ENCODE peak calls at places on chromosomes 5 and 9, in six cellular contexts. I is spleen, W is endodermal cell, J is GM06990, D is K562, K is mammary epithelial cell. C is an unnamed sample.

GRCh38 chr5:146027746-146028145 is 77.6 kb downstream of the PLAC8L1 start:
- DNase-seq in K (peak; percentile 91), J (no peak), I (no peak), W (no peak), D (no peak), C (no peak)

GRCh38 chr9:34994429-34995287 is 5.1 kb downstream of the DNAJB5 start:
- DNase-seq in K (peak; percentile 43), J (no peak), I (no peak), D (peak; percentile 43), W (peak; percentile 85), C (no peak)

GRCh38 chr5:180155331-180155881 is 53.6 kb downstream of the RASGEF1C start:
- DNase-seq in D (no peak), W (no peak), J (no peak), I (no peak), K (no peak), C (no peak)

GRCh38 chr9:98736216-98736615 is 27.5 kb upstream of the GABBR2 start:
- DNase-seq in W (no peak), I (no peak), D (no peak), K (no peak), J (no peak), C (no peak)

GRCh38 chr9:38022995-38023394 is 46.0 kb downstream of the SHB start:
- DNase-seq in I (no peak), W (no peak), K (no peak), J (no peak), D (no peak), C (no peak)

GRCh38 chr9:87034891-87035290 is 87.6 kb upstream of the GAS1 start:
- DNase-seq in W (no peak), D (no peak), I (no peak), K (no peak), J (no peak), C (no peak)

GRCh38 chr5:98713027-98713426 is 60.4 kb upstream of the RGMB start:
- DNase-seq in K (no peak), I (no peak), D (no peak), W (no peak), J (no peak), C (no peak)

GRCh38 chr5:150152636-150153462 is 2.8 kb downstream of the PDGFRB start:
- DNase-seq in I (no peak), K (no peak), D (no peak), W (peak; percentile 66), J (no peak), C (no peak)

GRCh38 chr5:172437445-172438303 is 16.7 kb downstream of the SH3PXD2B start:
- DNase-seq in W (no peak), D (no peak), J (no peak), K (peak; percentile 72), I (no peak), C (peak; percentile 28)

GRCh38 chr5:158414333-158414762 is 555.4 kb upstream of the CLINT1 start:
- DNase-seq in W (no peak), I (no peak), J (no peak), K (no peak), D (no peak), C (no peak)

GRCh38 chr5:77129386-77129785 is 42.3 kb upstream of the ZBED3 start:
- DNase-seq in W (peak; percentile 86), I (no peak), D (no peak), K (peak; percentile 5), J (no peak), C (no peak)

GRCh38 chr9:118422513-118422912 is 718.3 kb downstream of the TLR4 start:
- DNase-seq in D (no peak), K (no peak), J (no peak), W (no peak), I (no peak), C (no peak)

GRCh38 chr5:88732862-88733261 is 150.1 kb downstream of the MEF2C start:
- DNase-seq in D (no peak), I (no peak), W (no peak), J (no peak), K (no peak), C (no peak)

GRCh38 chr5:11973469-11973868 is 69.2 kb upstream of the CTNND2 start:
- DNase-seq in K (no peak), I (no peak), J (no peak), W (no peak), D (no peak), C (no peak)

GRCh38 chr5:143393516-143393915 is 10.0 kb downstream of the NR3C1 start:
- DNase-seq in W (no peak), D (no peak), K (no peak), J (no peak), I (no peak), C (no peak)

DNA sequence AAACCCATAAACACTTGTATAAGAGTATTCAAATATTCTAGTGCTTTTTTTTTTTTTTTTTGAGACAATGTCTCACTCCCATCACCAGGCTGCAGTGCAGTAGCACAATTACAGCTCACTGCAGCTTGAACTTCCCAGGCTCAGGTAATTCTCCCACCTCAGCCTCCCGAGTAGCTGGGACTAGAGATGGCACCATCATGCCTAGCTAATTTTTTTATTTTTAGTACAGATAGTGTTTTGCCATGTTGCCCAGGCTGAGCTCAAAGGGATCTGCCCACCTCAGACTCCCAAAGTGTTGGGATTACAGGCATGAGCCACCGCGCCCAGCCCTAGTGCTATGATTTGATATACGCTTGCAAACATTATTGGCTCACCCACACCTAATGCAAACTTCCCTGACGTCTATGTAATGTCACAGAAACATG is 11.8 kb downstream of the IL6ST start:
- DNase-seq in J (no peak), D (no peak), K (no peak), I (no peak), W (no peak), C (no peak)
- TF ChIP-seq CTCF in J (peak; percentile 21), D (peak; percentile 29), K (peak; percentile 43), I (no peak), W (peak; percentile 69), C (peak; percentile 9)

DNA sequence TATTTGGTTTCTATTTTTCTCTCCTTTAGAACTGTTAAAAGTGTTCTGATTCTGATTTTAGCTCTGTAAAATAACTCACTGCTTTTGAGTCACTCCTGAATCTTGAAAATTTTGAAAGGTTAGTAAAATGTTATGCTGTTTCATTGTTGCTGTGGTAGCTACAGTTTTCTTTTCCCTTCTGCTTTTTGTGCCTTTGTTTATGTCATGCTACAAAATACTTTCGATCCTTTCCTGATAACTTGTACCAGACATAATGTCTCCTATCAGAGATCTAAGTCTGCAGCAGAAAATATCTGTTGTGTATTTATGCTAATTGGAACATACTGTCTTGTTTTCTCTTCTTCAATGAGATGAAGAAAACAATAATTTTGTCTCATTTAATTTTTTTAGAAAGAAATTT is 26.9 kb upstream of the CEP120 start:
- DNase-seq in K (no peak), W (no peak), I (no peak), D (no peak), J (no peak), C (no peak)
- H3K27me3 ChIP-seq in K (no peaks in the 10 kb centered on the region), W (no peaks in the 10 kb centered on the region), I (no peaks in the 10 kb centered on the region), D (no peaks in the 10 kb centered on the region), J (no peaks in the 10 kb centered on the region), C (no peaks in the 10 kb centered on the region)

GRCh38 chr9:4741365-4742031 is 496 bp upstream of the AK3 start:
- DNase-seq in K (peak; percentile 29), D (peak; percentile 20), J (no peak), I (no peak), W (peak; percentile 83), C (no peak)

GRCh38 chr9:4739587-4740372 is 1.2 kb downstream of the AK3 start:
- DNase-seq in W (peak; percentile 59), J (peak; percentile 38), I (no peak), K (peak; percentile 23), D (no peak), C (no peak)

GRCh38 chr9:4742246-4742645 is 1.2 kb upstream of the AK3 start:
- DNase-seq in W (no peak), K (peak; percentile 61), I (no peak), J (no peak), D (no peak), C (no peak)

GRCh38 chr9:4740373-4740622 is 704 bp downstream of the AK3 start:
- DNase-seq in K (no peak), I (no peak), W (no peak), D (no peak), J (no peak), C (no peak)

DNA sequence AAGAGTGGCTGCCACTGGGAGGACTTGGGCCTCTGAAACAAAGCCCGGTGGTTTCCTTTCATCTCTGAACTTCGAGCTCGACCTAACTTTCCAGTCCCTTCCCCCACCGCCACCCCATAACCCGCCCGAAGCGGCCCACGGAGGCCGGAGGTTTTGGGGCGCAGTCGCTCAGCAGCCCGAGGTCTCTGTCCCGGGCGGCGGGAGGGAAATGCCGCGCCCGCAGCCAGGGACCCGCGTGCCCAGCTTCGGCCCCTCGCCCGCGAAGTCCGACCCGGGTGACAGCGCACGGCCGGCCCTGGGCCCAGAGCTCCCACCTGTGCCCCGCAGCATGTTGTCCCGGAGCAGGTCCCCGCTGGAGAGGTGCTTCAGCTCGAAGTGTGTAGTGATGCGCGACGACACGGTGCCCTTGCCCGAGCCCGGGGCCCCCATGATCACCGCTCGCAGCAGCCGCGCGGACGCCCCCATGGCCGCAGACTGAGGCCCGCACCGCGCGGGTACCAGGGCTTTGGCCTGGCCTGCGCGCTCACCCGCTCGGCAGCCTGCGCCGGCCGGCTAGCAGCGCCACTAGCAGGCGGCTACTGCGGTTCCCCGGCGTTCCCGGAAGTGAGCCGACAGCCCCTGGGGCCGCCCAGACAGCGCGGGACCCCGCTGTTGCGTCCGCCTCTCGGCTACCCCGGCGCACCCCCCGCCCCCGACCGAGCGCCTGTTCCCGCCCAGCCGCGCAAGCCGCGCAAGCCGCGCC is at the start of gene AK3:
- DNase-seq in D (peak; percentile 92), K (peak; percentile 79), W (peak; percentile 95), J (peak; percentile 93), I (peak; percentile 98), C (peak; percentile 20)
- TF ChIP-seq CTCF in D (no peak), K (peak; percentile 41), W (peak; percentile 52), J (peak; percentile 19), I (peak; percentile 40), C (peak; percentile 23)

GRCh38 chr5:2001300-2001699 is 118.6 kb upstream of the IRX4 start:
- DNase-seq in K (no peak), J (no peak), I (no peak), W (no peak), D (no peak), C (no peak)

GRCh38 chr5:2005101-2006041 is 122.6 kb upstream of the IRX4 start:
- DNase-seq in D (no peak), I (no peak), J (no peak), K (no peak), W (no peak), C (no peak)

GRCh38 chr5:2003206-2003605 is 120.5 kb upstream of the IRX4 start:
- DNase-seq in D (no peak), J (no peak), W (no peak), K (no peak), I (no peak), C (no peak)

GRCh38 chr5:2006193-2006970 is 123.7 kb upstream of the IRX4 start:
- DNase-seq in W (no peak), K (no peak), J (no peak), I (no peak), D (no peak), C (no peak)

DNA sequence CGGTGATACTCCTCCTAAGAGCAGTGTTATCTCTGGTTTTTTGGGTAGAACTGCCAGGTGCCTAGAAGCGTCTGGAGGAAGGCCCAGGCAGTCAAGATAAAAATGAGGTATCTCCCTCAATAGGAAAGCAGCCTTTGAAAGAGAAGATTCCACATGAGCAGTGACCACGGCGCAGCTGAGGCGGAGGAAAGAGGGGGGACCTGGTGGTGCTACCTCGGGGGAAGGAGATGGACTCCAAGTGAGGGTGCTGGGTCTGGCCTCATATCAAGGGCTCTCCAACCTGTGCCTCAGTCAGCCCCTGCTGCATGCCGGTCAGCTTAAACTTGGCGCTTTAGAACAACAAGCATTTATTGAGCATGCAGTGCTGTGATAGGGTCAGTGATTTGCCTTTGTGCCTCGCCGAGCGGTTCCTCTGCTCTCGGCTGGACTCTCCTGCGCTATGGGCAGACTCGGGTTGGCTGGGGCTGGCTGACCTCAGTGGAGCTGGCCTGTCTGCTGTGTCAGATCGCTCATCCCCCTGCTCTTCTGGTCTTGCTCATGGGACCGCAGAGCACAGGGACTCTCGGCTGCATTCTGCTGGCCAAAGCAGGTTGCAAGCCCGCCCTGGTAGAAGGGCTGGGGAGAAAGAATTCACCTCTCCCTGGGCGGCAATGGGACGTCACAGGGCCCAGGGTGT is 121.1 kb upstream of the IRX4 start:
- DNase-seq in K (no peak), J (no peak), I (no peak), W (no peak), D (no peak), C (no peak)
- H3K27me3 ChIP-seq in K (peaks cover 3% of the 10 kb centered on the region), J (no peaks in the 10 kb centered on the region), I (peaks cover 57% of the 10 kb centered on the region), W (peaks cover 13% of the 10 kb centered on the region), D (peaks cover 38% of the 10 kb centered on the region), C (no peaks in the 10 kb centered on the region)

C was measured in BJ.